ENCODE peak calls at places on chromosomes 13 and 19, in six cellular contexts. M is nephron progenitor cell; D is transverse colon; N is CD4-positive, alpha-beta T cell; I is cardiac fibroblast; A is tibial artery. X is an unnamed sample.

GRCh38 chr19:35729021-35729420 is 11.2 kb downstream of the KMT2B start:
- DNase-seq in M (no peak), D (no peak), N (no peak), I (no peak), A (no peak), X (no peak)

GRCh38 chr19:23409392-23410048 is 14.2 kb upstream of the ZNF91 start:
- DNase-seq in M (no peak), D (peak), N (no peak), I (no peak), A (no peak), X (no peak)

GRCh38 chr13:28623782-28624706 is 34.9 kb upstream of the POMP start:
- DNase-seq in M (no peak), D (no peak), N (no peak), I (peak), A (no peak), X (no peak)

GRCh38 chr13:80036845-80037504 is 304.0 kb downstream of the SPRY2 start:
- DNase-seq in M (no peak), D (no peak), N (no peak), I (no peak), A (no peak), X (no peak)

GRCh38 chr13:78657699-78658629 is 991 bp downstream of the OBI1 start:
- DNase-seq in M (no peak), D (no peak), N (no peak), I (peak), A (no peak), X (no peak)

GRCh38 chr19:33191501-33191900 is 2.6 kb upstream of the LRP3 start:
- DNase-seq in M (no peak), D (no peak), N (no peak), I (no peak), A (no peak), X (no peak)

GRCh38 chr13:48446454-48446853 is 33.5 kb upstream of the LPAR6 start:
- DNase-seq in M (no peak), D (no peak), N (no peak), I (peak), A (no peak), X (no peak)

GRCh38 chr13:110028311-110028710 is 241.9 kb upstream of the IRS2 start:
- DNase-seq in M (no peak), D (no peak), N (no peak), I (no peak), A (no peak), X (no peak)

GRCh38 chr19:29687897-29688728 is 22.9 kb downstream of the PLEKHF1 start:
- DNase-seq in M (no peak), D (no peak), N (no peak), I (peak), A (no peak), X (no peak)

GRCh38 chr19:13993554-13994308 is 12.4 kb downstream of the RFX1 start:
- DNase-seq in M (no peak), D (no peak), N (no peak), I (no peak), A (no peak), X (no peak)
- TF ChIP-seq CTCF in M (no peak), D (no peak), N (no peak), I (no peak), A (no peak), X (no peak)

GRCh38 chr13:40651866-40652587 is 14.4 kb downstream of the FOXO1 start:
- DNase-seq in M (no peak), D (no peak), N (no peak), I (no peak), A (no peak), X (no peak)

GRCh38 chr13:40656358-40656757 is 10.1 kb downstream of the FOXO1 start:
- DNase-seq in M (no peak), D (no peak), N (no peak), I (no peak), A (no peak), X (no peak)

GRCh38 chr13:40657307-40657706 is 9.1 kb downstream of the FOXO1 start:
- DNase-seq in M (no peak), D (no peak), N (no peak), I (no peak), A (no peak), X (no peak)

GRCh38 chr13:40652588-40652940 is 13.9 kb downstream of the FOXO1 start:
- DNase-seq in M (no peak), D (no peak), N (no peak), I (no peak), A (no peak), X (no peak)

DNA sequence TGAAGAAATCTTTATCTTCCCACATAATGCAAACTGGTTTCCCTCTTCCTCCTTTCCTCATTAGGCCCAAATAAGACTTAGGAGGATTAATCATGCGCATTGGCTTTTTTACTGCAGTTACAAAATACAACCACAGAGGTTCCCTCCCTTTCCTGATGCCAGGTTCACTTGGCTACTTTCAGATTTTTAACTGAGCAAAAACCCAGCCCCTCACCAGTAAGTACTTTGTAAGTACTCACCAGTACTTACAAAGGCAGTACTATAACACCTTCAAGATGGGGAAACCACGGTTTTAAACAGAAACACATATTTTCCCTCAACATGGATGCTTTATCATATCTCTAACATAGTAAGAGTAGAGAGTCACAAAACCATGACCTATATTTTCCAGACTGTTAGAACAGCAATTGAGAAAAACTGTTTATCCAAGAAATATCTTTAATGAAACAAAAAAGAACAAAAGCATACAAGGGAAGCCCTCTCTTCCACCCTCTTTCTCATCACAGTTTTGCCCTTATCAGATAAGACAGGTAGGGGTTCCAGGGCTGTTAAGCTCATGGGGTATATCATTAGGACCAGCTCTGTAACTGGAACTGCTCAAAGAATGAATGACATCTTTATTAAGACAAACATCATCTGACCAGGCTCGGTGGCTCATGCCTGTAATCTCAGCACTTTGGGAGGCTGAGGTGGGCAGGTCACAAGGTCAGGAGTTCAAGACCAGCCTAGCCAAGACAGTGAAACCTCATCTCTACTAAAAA is 12.7 kb downstream of the FOXO1 start:
- DNase-seq in M (no peak), D (no peak), N (no peak), I (peak), A (no peak), X (no peak)
- TF ChIP-seq CTCF in M (no peak), D (no peak), N (peak), I (no peak), A (no peak), X (no peak)

GRCh38 chr19:40214936-40215335 is 3.2 kb downstream of the TTC9B start:
- DNase-seq in M (no peak), D (no peak), N (no peak), I (no peak), A (no peak), X (no peak)

GRCh38 chr19:40216013-40216776 is 2.0 kb downstream of the TTC9B start:
- DNase-seq in M (no peak), D (no peak), N (no peak), I (no peak), A (no peak), X (no peak)

GRCh38 chr19:40216777-40217026 is 1.5 kb downstream of the TTC9B start:
- DNase-seq in M (no peak), D (no peak), N (no peak), I (no peak), A (no peak), X (no peak)

GRCh38 chr19:40217921-40218890 is at the start of gene TTC9B:
- DNase-seq in M (peak), D (no peak), N (peak), I (peak), A (no peak), X (no peak)

GRCh38 chr19:40217027-40217810 is 965 bp downstream of the TTC9B start:
- DNase-seq in M (peak), D (peak), N (no peak), I (no peak), A (no peak), X (peak)
- TF ChIP-seq CTCF in M (peak), D (peak), N (no peak), I (peak), A (no peak), X (peak)

GRCh38 chr19:1496714-1497577 is 6.0 kb downstream of the REEP6 start:
- DNase-seq in M (no peak), D (no peak), N (no peak), I (no peak), A (no peak), X (no peak)
- TF ChIP-seq CTCF in M (no peak), D (no peak), N (no peak), I (no peak), A (no peak), X (no peak)

DNA sequence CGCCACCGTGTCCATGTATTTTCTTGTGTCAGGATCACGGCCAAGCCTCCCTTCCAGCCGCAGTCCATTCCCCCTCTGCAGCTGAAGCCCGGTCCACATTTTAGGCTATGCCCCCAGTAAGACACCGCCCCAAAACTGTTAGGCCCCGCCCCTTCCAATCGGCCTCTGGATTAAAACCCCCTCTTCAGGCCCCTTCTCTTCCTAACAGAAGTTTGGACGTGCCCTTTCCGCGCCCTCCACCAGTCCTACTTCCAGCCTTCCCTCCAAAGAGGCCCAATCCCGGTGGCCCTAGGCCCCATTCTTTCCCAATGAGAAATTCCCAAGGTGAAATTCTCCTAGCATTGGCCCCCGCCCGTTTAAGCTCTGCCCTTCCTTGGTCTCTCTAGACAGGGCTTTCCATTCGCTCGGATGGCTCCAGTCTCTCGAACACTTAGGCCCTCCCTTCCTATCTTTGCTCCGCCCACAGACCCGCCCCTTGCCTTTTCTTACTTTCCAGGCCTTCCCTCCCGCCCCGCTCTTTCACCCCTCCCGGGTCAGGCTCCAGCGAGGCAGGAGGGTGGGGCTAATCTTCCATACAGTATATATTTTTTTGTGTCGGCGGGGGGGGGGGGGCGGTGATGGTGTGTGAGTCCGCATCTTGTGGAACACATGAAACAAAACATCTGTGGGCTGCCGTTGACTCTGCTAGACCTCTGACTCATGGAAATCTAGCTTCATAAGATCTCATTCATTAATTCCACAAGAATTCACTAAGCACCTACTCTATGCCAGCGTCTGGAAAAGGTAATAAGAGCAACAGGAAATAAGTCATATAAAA is 13.6 kb downstream of the LTBP4 start:
- DNase-seq in M (peak), D (peak), N (peak), I (peak), A (peak), X (peak)
- TF ChIP-seq CTCF in M (no peak), D (no peak), N (no peak), I (no peak), A (no peak), X (no peak)

DNA sequence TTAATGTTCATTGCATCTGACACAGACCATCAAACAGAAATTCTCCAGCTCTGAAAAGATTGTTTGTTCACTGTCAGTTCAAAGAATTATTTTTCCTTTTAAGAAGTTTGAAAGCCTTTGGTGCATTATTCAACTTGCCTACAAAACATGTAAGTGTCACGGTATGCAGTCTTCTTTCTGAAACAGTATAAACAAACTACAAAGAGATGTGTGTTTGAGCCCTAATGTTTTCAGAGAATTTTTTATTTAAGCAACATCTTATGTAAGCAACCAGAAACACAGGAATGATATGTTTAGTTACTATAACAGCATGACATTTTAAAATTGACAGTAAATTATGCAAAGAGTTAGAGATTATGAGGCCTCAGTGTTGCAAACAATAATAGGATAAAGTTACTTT is 125.4 kb downstream of the FGF14 start:
- DNase-seq in M (no peak), D (no peak), N (no peak), I (no peak), A (no peak), X (no peak)
- TF ChIP-seq CTCF in M (no peak), D (no peak), N (no peak), I (no peak), A (no peak), X (no peak)

DNA sequence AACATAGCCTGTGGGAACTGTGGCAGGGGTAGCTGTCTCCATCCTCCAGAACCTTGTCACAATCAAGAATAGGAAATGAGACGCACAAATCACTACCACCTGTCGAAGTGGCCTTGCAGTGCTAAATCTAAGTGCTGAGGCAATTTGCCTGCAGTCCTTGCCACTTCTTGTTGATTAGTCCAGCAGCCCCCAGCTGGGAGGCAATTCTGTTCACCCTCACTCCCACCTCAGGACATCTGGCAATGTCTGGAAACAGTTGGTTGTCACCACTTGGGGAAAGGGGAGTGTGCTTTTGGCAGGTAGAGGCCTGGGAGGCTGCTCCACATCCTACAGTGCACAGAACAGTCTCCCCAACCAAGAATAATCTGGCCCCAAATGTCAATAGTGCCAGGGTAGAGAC is 10.7 kb downstream of the RFX2 start:
- DNase-seq in M (no peak), D (no peak), N (no peak), I (no peak), A (no peak), X (no peak)
- TF ChIP-seq CTCF in M (no peak), D (no peak), N (no peak), I (no peak), A (no peak), X (no peak)

GRCh38 chr13:26095846-26096245 is 44.0 kb upstream of the SHISA2 start:
- DNase-seq in M (no peak), D (no peak), N (no peak), I (no peak), A (no peak), X (no peak)

DNA sequence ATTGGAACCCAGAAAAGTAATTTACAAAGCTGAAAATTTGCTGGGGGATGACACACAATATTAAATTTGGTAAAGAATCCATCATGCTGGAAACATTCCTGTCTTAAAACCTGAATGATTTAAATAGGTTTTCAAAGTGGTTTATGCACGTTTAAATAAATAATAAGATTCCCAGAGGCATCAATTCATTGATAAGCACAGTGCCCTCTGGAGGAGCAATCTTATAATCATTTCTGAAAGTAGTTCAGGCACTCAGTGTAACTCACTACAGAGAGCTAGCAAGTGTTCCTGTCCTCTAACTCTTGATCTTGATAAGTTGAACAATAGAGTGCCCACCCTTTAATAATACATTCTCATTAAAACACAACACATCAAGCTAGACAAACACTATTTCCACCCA is 43.5 kb upstream of the SHISA2 start:
- DNase-seq in M (no peak), D (no peak), N (no peak), I (no peak), A (no peak), X (no peak)
- TF ChIP-seq CTCF in M (no peak), D (no peak), N (no peak), I (no peak), A (no peak), X (no peak)

GRCh38 chr19:10838377-10838776 is 2.4 kb upstream of the TMED1 start:
- DNase-seq in M (no peak), D (no peak), N (no peak), I (no peak), A (no peak), X (no peak)

GRCh38 chr19:10832659-10833296 is 3.2 kb downstream of the TMED1 start:
- DNase-seq in M (no peak), D (no peak), N (no peak), I (no peak), A (no peak), X (no peak)

GRCh38 chr19:10835089-10835753 is 791 bp downstream of the TMED1 start:
- DNase-seq in M (no peak), D (no peak), N (no peak), I (no peak), A (peak), X (no peak)

GRCh38 chr19:10836478-10837325 is 690 bp upstream of the TMED1 start:
- DNase-seq in M (peak), D (peak), N (peak), I (peak), A (peak), X (peak)

GRCh38 chr19:10835754-10836477 is at the start of gene TMED1:
- DNase-seq in M (peak), D (peak), N (peak), I (peak), A (peak), X (peak)
- TF ChIP-seq CTCF in M (peak), D (peak), N (no peak), I (peak), A (peak), X (no peak)

DNA sequence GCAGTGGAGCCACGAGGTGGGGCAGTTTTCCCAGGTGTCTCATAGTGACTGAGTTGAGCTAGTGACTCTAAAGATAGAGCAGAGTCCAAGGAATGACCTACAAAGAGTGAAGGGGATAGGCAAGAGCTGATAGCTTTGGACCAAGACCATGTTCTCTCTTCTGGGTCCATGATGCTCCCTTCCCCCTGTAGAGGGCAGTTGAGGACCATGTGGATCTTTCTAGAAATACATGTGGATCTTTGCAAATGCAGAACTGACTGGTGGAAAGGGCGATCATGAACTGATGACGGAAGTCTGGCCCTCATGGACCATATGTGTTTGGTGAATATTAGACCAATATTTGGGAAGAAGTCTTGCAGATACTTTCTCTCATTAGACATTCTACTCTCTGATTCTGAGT is 6.9 kb downstream of the PSG1 start:
- DNase-seq in M (no peak), D (no peak), N (no peak), I (no peak), A (no peak), X (no peak)
- TF ChIP-seq CTCF in M (no peak), D (no peak), N (no peak), I (no peak), A (no peak), X (no peak)

X was measured in Calu3.